ENCODE peak calls at places on chromosomes 4 and X, in five cellular contexts. T is breast epithelium, F is body of pancreas, U is heart right ventricle, I is bronchial epithelial cell. G is an unnamed sample.

GRCh38 chr4:85149656-85150055 is 183.2 kb upstream of the WDFY3 start:
- DNase-seq in U (no peak), T (no peak), I (peak), F (no peak), G (no peak)

GRCh38 chrX:38052096-38052495 is 45.7 kb downstream of the SYTL5 start:
- DNase-seq in F (no peak), I (peak), T (no peak), U (no peak), G (no peak)

GRCh38 chr4:162139412-162139811 is 24.4 kb downstream of the FSTL5 start:
- DNase-seq in I (no peak), T (no peak), F (no peak), U (no peak), G (no peak)

GRCh38 chr4:161856711-161857326 is 307.0 kb downstream of the FSTL5 start:
- DNase-seq in T (no peak), I (no peak), U (no peak), F (no peak), G (no peak)

GRCh38 chr4:57110635-57111546 is 706 bp upstream of the IGFBP7 start:
- DNase-seq in T (peak), I (peak), F (peak), U (peak), G (peak)

GRCh38 chr4:40189997-40190396 is 6.8 kb upstream of the RHOH start:
- DNase-seq in U (no peak), F (peak), I (no peak), T (no peak), G (no peak)

GRCh38 chr4:126395661-126396060 is 1080.9 kb downstream of the FAT4 start:
- DNase-seq in T (no peak), F (no peak), U (no peak), I (peak), G (no peak)

GRCh38 chr4:71266090-71266794 is 72.6 kb upstream of the SLC4A4 start:
- DNase-seq in T (no peak), U (no peak), F (no peak), I (no peak), G (no peak)

GRCh38 chr4:54090804-54091623 is 8.9 kb upstream of the GSX2 start:
- DNase-seq in I (peak), U (peak), T (peak), F (peak), G (no peak)

GRCh38 chrX:16640823-16641222 is 9.1 kb upstream of the S100G start:
- DNase-seq in T (no peak), F (no peak), U (no peak), I (no peak), G (no peak)

GRCh38 chrX:16635040-16635439 is 14.9 kb upstream of the S100G start:
- DNase-seq in F (no peak), T (no peak), U (no peak), I (no peak), G (no peak)

GRCh38 chrX:16638533-16638932 is 11.4 kb upstream of the S100G start:
- DNase-seq in I (no peak), T (no peak), F (no peak), U (no peak), G (no peak)

GRCh38 chrX:16643160-16643559 is 6.8 kb upstream of the S100G start:
- DNase-seq in I (peak), F (no peak), U (no peak), T (no peak), G (no peak)

GRCh38 chrX:16639966-16640365 is 10.0 kb upstream of the S100G start:
- DNase-seq in I (no peak), U (no peak), T (no peak), F (no peak), G (no peak)
- H3K4me3 ChIP-seq in I (no peak), U (no peak), T (no peak), F (no peak), G (no peak)

DNA sequence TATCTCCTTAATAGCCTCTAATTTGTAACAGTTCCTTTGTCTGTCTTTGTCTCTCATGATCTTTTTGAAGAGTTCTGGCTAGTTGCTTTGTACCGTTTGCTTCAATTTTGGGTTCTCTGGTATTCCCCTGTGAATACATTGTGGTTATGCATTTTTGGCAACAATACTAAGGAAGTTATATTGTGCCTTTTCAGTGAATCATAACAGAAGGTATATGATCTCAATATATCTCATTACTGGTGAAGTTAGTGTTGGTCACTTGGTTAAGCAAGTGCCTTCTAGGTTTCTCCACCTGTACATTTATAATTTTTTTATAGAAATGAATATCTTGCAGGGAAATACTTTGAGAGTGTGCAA is 48.6 kb downstream of the DCLK2 start:
- DNase-seq in F (no peak), I (peak), U (no peak), T (no peak), G (no peak)
- H3K4me3 ChIP-seq in F (no peak), I (no peak), U (no peak), T (no peak), G (no peak)

GRCh38 chr4:153497091-153497531 is 31.0 kb downstream of the TMEM131L start:
- DNase-seq in T (no peak), I (peak), U (no peak), F (no peak), G (no peak)
- H3K4me3 ChIP-seq in T (no peak), I (no peak), U (no peak), F (no peak), G (no peak)

GRCh38 chrX:9023293-9023692 is 10.6 kb downstream of the FAM9B start:
- DNase-seq in I (no peak), T (no peak), F (no peak), U (no peak), G (no peak)
- H3K4me3 ChIP-seq in I (no peak), T (no peak), F (no peak), U (no peak), G (no peak)

DNA sequence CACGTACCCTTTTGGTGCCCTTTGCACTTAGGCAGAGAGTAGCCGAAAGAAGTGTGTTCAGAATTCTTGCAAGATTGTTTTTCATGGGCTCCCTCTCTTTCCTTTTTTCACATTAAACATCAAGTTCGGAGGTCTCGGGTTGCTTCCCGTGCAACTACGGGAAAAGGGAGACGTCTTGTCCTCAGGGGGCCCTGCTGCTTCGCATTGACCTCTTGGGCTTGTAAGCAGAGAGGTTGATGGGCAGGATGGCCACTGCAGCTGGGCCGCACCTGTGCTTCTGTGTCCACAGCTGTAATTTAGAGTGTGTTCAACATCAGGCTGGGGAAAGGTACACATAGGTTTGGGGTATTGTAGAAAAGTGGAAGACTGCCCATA is 109.7 kb downstream of the SPRY1 start:
- DNase-seq in F (no peak), I (no peak), U (no peak), T (no peak), G (no peak)
- H3K4me3 ChIP-seq in F (no peak), I (peak), U (peak), T (peak), G (no peak)

DNA sequence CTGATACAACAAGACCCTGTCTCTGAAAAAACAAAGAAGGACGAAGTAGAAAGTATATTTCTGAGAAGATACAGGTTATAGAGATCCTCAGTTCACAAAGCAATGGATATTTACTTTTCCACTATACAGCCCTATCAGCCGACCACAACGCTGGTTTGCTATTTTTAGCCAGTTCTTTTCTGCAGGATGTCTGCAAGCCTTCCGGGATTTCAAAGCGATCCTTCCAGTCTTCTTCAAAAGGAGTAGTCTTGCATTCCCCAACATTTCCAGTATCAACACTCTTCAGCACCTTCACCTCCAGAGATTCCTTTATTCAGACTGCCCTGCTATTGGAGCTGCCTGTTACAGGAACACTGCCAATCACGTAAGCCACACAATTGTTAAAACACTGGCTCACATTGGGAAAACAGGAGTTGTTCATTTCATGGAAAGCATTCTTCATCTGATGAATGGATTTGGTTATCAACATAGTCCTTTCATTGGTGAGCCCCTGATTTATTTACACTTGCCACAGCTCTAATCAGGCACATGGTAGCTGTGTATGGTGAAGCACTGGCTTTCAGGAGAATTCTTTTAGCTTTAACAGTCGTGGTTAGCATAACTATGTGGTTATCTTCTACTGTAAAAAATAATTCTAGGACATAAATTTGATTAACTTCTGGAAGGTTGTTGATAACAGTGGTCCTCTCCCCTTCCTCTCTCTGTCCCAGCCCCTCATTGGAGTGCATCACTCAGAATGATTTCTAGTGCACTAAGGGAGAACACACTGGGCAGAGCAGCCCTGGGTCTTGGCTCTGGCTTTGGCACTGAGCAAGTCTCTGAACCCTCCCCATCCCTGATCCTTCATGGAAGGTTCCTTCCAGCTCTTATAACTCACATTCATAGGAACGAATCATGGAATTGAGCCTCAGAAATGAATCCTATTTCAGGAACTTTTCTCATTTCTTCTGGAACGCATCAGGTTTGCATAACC is 109.9 kb upstream of the SORBS2 start:
- DNase-seq in F (no peak), I (peak), T (no peak), U (no peak), G (no peak)
- H3K4me3 ChIP-seq in F (no peak), I (no peak), T (no peak), U (peak), G (no peak)

GRCh38 chr4:184267673-184268573 is 50.2 kb upstream of the ENPP6 start:
- DNase-seq in F (no peak), I (peak), U (no peak), T (no peak), G (peak)
- H3K4me3 ChIP-seq in F (no peak), I (no peak), U (peak), T (peak), G (no peak)

GRCh38 chrX:17377047-17377692 is 2.2 kb downstream of the NHS start:
- DNase-seq in U (peak), F (no peak), I (peak), T (peak), G (peak)
- H3K4me3 ChIP-seq in U (peak), F (no peak), I (peak), T (peak), G (peak)

DNA sequence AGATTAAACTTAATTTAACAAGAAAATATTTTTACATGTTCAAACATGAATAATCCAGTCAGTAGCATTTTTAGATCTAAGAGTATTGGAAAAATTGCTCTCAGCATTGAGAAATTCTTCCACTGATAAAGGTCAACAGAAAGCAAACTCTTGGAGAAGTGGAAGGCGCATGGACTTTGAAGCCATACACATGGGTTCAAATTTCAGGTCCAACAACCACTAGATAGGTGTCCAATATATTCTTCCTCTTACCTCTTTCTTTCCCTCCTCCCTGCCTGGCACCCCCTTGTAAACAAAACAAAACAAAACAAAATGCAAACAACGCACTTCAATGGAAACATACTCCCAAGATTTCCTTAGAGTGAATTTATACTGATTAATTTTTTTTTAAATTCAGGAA is 28.4 kb upstream of the PRSS48 start:
- DNase-seq in U (no peak), T (no peak), I (no peak), F (no peak), G (no peak)
- H3K4me3 ChIP-seq in U (no peak), T (no peak), I (no peak), F (no peak), G (no peak)